ENCODE peak calls at places on chromosome 19, in nine cellular contexts. K is lung microvascular endothelial cell; G is neuronal stem cell; E is NCI-H2029; B is activated CD4-positive, alpha-beta T cell treated with anti-CD3 and anti-CD28 coated beads, Interleukin-2, amount 50 U/mL, for 1 hour; Z is activated gamma-delta T cell treated with Interleukin-2 at 50 U/mL for 16 hours; I is T-helper 1 cell; P is naive thymus-derived CD4-positive, alpha-beta T cell; A is right atrium auricular region. X is an unnamed sample.

GRCh38 chr19:2167896-2168618 is 4.3 kb downstream of the DOT1L start:
- DNase-seq in K (peak; percentile 65), G (no peak), E (no peak), B (no peak), Z (no peak), I (no peak), P (no peak), A (peak; percentile 77), X (no peak)

GRCh38 chr19:30473334-30473867 is 101.2 kb downstream of the ZNF536 start:
- DNase-seq in K (no peak), G (no peak), E (no peak), B (no peak), Z (no peak), I (no peak), P (no peak), A (no peak), X (no peak)

GRCh38 chr19:7492142-7493055 is 3.6 kb upstream of the PEX11G start:
- DNase-seq in K (peak; percentile 94), G (no peak), E (no peak), B (no peak), Z (no peak), I (no peak), P (no peak), A (no peak), X (no peak)

GRCh38 chr19:44643605-44644390 is at the start of gene PVR:
- DNase-seq in K (peak; percentile 81), G (peak; percentile 48), E (peak; percentile 72), B (peak; percentile 19), Z (peak; percentile 9), I (no peak), P (no peak), A (peak; percentile 68), X (peak; percentile 90)

GRCh38 chr19:8116437-8117293 is 32.7 kb downstream of the FBN3 start:
- DNase-seq in K (no peak), G (no peak), E (no peak), B (no peak), Z (no peak), I (no peak), P (no peak), A (no peak), X (no peak)

GRCh38 chr19:9597027-9597426 is 12.7 kb upstream of the ZNF121 start:
- DNase-seq in K (no peak), G (no peak), E (no peak), B (no peak), Z (no peak), I (no peak), P (no peak), A (no peak), X (no peak)

GRCh38 chr19:8576273-8576993 is 809 bp downstream of the MYO1F start:
- DNase-seq in K (no peak), G (no peak), E (no peak), B (peak; percentile 13), Z (no peak), I (no peak), P (no peak), A (no peak), X (no peak)

GRCh38 chr19:51511353-51511752 is 9.8 kb upstream of the SIGLEC12 start:
- DNase-seq in K (peak; percentile 1), G (no peak), E (no peak), B (no peak), Z (no peak), I (no peak), P (no peak), A (no peak), X (no peak)

GRCh38 chr19:56096665-56097064 is 24.4 kb downstream of the ZNF787 start:
- DNase-seq in K (no peak), G (no peak), E (no peak), B (no peak), Z (no peak), I (no peak), P (no peak), A (no peak), X (no peak)

GRCh38 chr19:5452594-5453565 is 2.3 kb upstream of the ZNRF4 start:
- DNase-seq in K (peak; percentile 13), G (no peak), E (no peak), B (no peak), Z (no peak), I (no peak), P (no peak), A (no peak), X (no peak)

GRCh38 chr19:973726-974563 is 10.2 kb upstream of the WDR18 start:
- DNase-seq in K (no peak), G (no peak), E (no peak), B (no peak), Z (no peak), I (no peak), P (no peak), A (no peak), X (no peak)

GRCh38 chr19:50325310-50326100 is 3.7 kb downstream of the KCNC3 start:
- DNase-seq in K (peak; percentile 79), G (peak; percentile 95), E (peak; percentile 92), B (peak; percentile 66), Z (peak; percentile 45), I (peak; percentile 27), P (peak; percentile 63), A (no peak), X (no peak)

GRCh38 chr19:16121141-16121540 is 9.5 kb downstream of the RAB8A start:
- DNase-seq in K (no peak), G (no peak), E (no peak), B (no peak), Z (no peak), I (no peak), P (no peak), A (no peak), X (no peak)

GRCh38 chr19:48216933-48217332 is 38.8 kb downstream of the CARD8 start:
- DNase-seq in K (no peak), G (no peak), E (no peak), B (no peak), Z (no peak), I (no peak), P (no peak), A (no peak), X (no peak)

GRCh38 chr19:56291857-56292256 is 19.3 kb downstream of the EDDM13 start:
- DNase-seq in K (no peak), G (no peak), E (no peak), B (no peak), Z (no peak), I (no peak), P (no peak), A (no peak), X (no peak)

GRCh38 chr19:44757057-44757734 is 8.7 kb downstream of the BCL3 start:
- DNase-seq in K (no peak), G (no peak), E (peak; percentile 70), B (no peak), Z (no peak), I (no peak), P (no peak), A (peak; percentile 72), X (no peak)

X was measured in osteocyte.